ENCODE peak calls at places on chromosomes 13 and 19, in five cellular contexts. T, F, I, J and N are unnamed samples.

GRCh38 chr13:48574036-48574796 is 41.3 kb upstream of the RCBTB2 start:
- DNase-seq in T (no peak), F (peak), I (no peak), J (no peak), N (no peak)

GRCh38 chr13:112907916-112908315 is 61.1 kb upstream of the MCF2L start:
- DNase-seq in T (peak), F (no peak), I (no peak), J (no peak), N (no peak)

GRCh38 chr19:53977991-53978731 is 13.3 kb upstream of the CACNG6 start:
- DNase-seq in T (no peak), F (peak), I (peak), J (peak), N (peak)

GRCh38 chr13:26497991-26498423 is 59.5 kb upstream of the WASF3 start:
- DNase-seq in T (no peak), F (no peak), I (peak), J (no peak), N (peak)

GRCh38 chr13:40318366-40318765 is 348.1 kb downstream of the FOXO1 start:
- DNase-seq in T (no peak), F (peak), I (no peak), J (no peak), N (no peak)

GRCh38 chr13:23488442-23488841 is 54.9 kb upstream of the SACS start:
- DNase-seq in T (peak), F (peak), I (no peak), J (no peak), N (peak)

GRCh38 chr19:1457031-1457739 is 7.3 kb downstream of the APC2 start:
- DNase-seq in T (no peak), F (no peak), I (no peak), J (no peak), N (no peak)

GRCh38 chr13:39900106-39900750 is 244.8 kb downstream of the COG6 start:
- DNase-seq in T (no peak), F (no peak), I (no peak), J (no peak), N (no peak)

GRCh38 chr19:55590621-55591020 is 8.7 kb downstream of the FIZ1 start:
- DNase-seq in T (no peak), F (no peak), I (no peak), J (no peak), N (no peak)

GRCh38 chr19:15640904-15641597 is 354 bp downstream of the CYP4F3 start:
- DNase-seq in T (peak), F (no peak), I (no peak), J (no peak), N (no peak)

GRCh38 chr13:73212482-73212881 is 153.7 kb downstream of the KLF5 start:
- DNase-seq in T (no peak), F (no peak), I (no peak), J (no peak), N (no peak)

GRCh38 chr13:81658598-81659370 is 1317.9 kb upstream of the SPRY2 start:
- DNase-seq in T (no peak), F (no peak), I (no peak), J (no peak), N (no peak)

GRCh38 chr19:19543101-19543500 is 5.0 kb downstream of the CILP2 start:
- DNase-seq in T (no peak), F (no peak), I (no peak), J (no peak), N (no peak)

GRCh38 chr13:74562381-74562780 is 428.2 kb upstream of the KLF12 start:
- DNase-seq in T (no peak), F (no peak), I (peak), J (no peak), N (peak)

GRCh38 chr13:111215081-111216047 is 100.3 kb downstream of the ARHGEF7 start:
- DNase-seq in T (no peak), F (no peak), I (no peak), J (no peak), N (no peak)

GRCh38 chr19:22607653-22608430 is 26.3 kb upstream of the ZNF492 start:
- DNase-seq in T (no peak), F (no peak), I (no peak), J (peak), N (no peak)

GRCh38 chr19:16628984-16629691 is 1.1 kb upstream of the MED26 start:
- DNase-seq in T (no peak), F (peak), I (peak), J (no peak), N (peak)

GRCh38 chr13:65985632-65986031 is 1244.5 kb downstream of the PCDH9 start:
- DNase-seq in T (peak), F (no peak), I (no peak), J (no peak), N (no peak)
- TF ChIP-seq CTCF in T (peak), F (no peak), I (no peak), J (no peak), N (peak)

DNA sequence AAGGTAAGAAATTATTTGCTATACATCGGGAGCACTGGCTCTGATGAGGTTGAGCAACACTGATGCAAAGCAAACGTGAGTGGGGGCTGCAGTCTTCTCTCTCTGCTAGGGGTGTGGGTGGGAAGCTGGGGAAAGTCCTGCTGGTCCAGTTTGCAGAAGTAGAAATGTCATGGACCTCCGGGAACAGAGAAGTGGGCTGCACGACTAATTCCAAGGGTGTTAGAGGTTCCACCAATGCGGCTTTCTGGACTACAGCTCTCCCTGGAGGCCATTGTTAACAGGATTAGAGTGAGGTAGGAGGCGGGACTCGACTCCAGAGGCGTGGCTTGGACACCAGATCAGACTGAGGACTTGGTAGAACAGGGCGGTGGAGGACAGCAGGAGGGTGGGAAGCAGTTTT is 5.7 kb upstream of the FBXO27 start:
- DNase-seq in T (peak), F (no peak), I (peak), J (no peak), N (peak)
- TF ChIP-seq CTCF in T (peak), F (no peak), I (peak), J (no peak), N (no peak)

DNA sequence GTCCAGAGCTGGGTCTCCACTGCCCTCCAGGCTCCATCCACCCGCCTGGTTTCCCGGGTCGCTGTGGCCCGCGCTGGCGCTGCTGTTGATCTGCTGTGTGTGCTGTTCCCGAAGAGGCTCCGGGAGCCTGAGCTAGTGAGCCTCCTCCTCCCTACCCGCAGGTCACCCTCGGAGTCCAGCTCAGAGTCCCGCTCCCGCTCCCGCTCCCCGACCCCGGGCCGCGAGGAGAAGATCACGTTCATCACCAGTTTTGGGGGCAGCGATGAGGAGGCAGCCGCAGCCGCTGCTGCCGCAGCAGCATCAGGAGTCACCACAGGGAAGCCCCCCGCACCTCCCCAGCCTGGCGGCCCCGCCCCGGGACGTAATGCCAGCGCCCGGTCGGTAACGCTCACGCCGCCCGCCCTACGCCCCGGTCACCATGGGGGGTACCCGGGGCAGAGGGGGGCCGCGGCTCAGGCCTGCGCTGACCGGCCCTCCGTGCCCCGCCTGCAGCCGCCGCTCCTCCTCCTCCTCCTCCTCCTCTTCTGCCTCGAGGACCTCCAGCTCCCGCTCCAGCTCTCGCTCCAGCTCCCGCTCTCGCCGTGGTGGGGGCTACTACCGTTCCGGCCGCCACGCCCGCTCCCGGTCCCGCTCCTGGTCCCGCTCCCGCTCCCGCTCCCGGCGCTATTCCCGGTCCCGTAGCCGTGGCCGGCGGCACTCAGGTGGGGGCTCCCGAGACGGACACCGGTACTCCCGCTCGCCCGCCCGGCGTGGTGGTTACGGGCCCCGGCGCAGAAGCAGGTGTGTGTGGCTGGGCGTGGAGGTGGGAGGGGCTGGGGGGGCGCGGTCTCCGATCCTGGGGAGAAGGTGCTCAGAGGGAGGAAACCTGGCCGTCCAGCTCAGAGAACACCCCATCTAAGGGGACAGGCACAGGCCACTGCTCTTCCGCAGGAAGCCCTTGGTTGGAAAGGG is 12.2 kb downstream of the ZNF296 start:
- DNase-seq in T (no peak), F (no peak), I (no peak), J (no peak), N (no peak)
- TF ChIP-seq CTCF in T (no peak), F (no peak), I (no peak), J (no peak), N (no peak)

GRCh38 chr19:45102481-45102880 is 9.5 kb downstream of the PPP1R37 start:
- DNase-seq in T (no peak), F (no peak), I (no peak), J (no peak), N (no peak)

GRCh38 chr19:45101796-45102195 is 8.8 kb downstream of the PPP1R37 start:
- DNase-seq in T (no peak), F (no peak), I (no peak), J (no peak), N (no peak)

GRCh38 chr19:45103200-45103624 is 10.2 kb downstream of the PPP1R37 start:
- DNase-seq in T (no peak), F (no peak), I (peak), J (no peak), N (no peak)

GRCh38 chr19:45104658-45105384 is 11.8 kb downstream of the PPP1R37 start:
- DNase-seq in T (no peak), F (no peak), I (no peak), J (no peak), N (no peak)

GRCh38 chr19:45103625-45104319 is 10.8 kb downstream of the PPP1R37 start:
- DNase-seq in T (peak), F (peak), I (no peak), J (no peak), N (no peak)
- TF ChIP-seq CTCF in T (peak), F (no peak), I (peak), J (no peak), N (no peak)

GRCh38 chr13:99642006-99642405 is 140.7 kb downstream of the TM9SF2 start:
- DNase-seq in T (no peak), F (no peak), I (no peak), J (no peak), N (no peak)
- TF ChIP-seq CTCF in T (no peak), F (no peak), I (no peak), J (no peak), N (no peak)

DNA sequence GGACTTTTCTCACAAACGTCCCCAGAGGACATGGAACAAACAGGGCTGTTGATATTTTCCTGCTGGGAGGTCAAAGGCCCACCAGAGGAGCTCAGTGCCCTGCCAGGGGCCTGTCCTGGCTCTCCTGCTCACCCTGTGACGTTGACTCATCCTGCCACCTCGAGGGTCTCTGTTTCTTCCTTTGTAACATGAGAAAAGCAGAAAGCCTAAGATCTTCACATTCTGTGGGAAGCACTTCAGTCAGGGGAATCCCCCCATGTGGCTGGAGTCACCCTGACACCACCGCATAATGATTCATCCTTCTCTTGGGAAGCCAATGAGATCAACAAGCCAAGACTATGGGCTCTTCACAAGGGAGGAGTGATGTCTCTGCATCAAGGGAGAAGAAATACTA is 147.9 kb downstream of the KATNAL1 start:
- DNase-seq in T (no peak), F (no peak), I (peak), J (no peak), N (peak)
- TF ChIP-seq CTCF in T (no peak), F (no peak), I (no peak), J (no peak), N (no peak)